ENCODE peak calls at places on chromosomes 5 and 9, in seven cellular contexts. One of them, this sample, is unnamed.
A peak's percentile ranks its signal among the peaks of the same experiment; 100 is the strongest.

GRCh38 chr5:88235828-88236227 is 32.8 kb downstream of the TMEM161B start:
- DNase-seq in stimulated activated CD8-positive, alpha-beta memory T cell treated with anti-CD3 and anti-CD28 coated beads, Interleukin-7, amount 100 ng/mL, for 24 hours: no peak
- DNase-seq in NCI-H526: no peak
- DNase-seq in cardiac fibroblast: no peak
- DNase-seq in T-cell: no peak
- DNase-seq in bronchial epithelial cell: no peak
- DNase-seq in head of caudate nucleus: no peak
- DNase-seq in this sample: no peak

GRCh38 chr9:84567776-84568175 is 101.8 kb upstream of the NTRK2 start:
- DNase-seq in stimulated activated CD8-positive, alpha-beta memory T cell treated with anti-CD3 and anti-CD28 coated beads, Interleukin-7, amount 100 ng/mL, for 24 hours: no peak
- DNase-seq in cardiac fibroblast: no peak
- DNase-seq in bronchial epithelial cell: peak; percentile 61
- DNase-seq in head of caudate nucleus: no peak
- DNase-seq in T-cell: no peak
- DNase-seq in NCI-H526: no peak
- DNase-seq in this sample: no peak

GRCh38 chr5:122053181-122054109 is 24.6 kb downstream of the LOX start:
- DNase-seq in bronchial epithelial cell: no peak
- DNase-seq in NCI-H526: no peak
- DNase-seq in stimulated activated CD8-positive, alpha-beta memory T cell treated with anti-CD3 and anti-CD28 coated beads, Interleukin-7, amount 100 ng/mL, for 24 hours: no peak
- DNase-seq in cardiac fibroblast: no peak
- DNase-seq in T-cell: no peak
- DNase-seq in head of caudate nucleus: no peak
- DNase-seq in this sample: no peak

GRCh38 chr9:6715755-6716643 is 41.8 kb upstream of the KDM4C start:
- DNase-seq in NCI-H526: peak; percentile 49
- DNase-seq in bronchial epithelial cell: peak; percentile 18
- DNase-seq in stimulated activated CD8-positive, alpha-beta memory T cell treated with anti-CD3 and anti-CD28 coated beads, Interleukin-7, amount 100 ng/mL, for 24 hours: peak; percentile 53
- DNase-seq in T-cell: peak; percentile 54
- DNase-seq in head of caudate nucleus: peak; percentile 54
- DNase-seq in cardiac fibroblast: no peak
- DNase-seq in this sample: no peak

GRCh38 chr9:2465921-2466460 is 155.6 kb upstream of the VLDLR start:
- DNase-seq in head of caudate nucleus: no peak
- DNase-seq in T-cell: no peak
- DNase-seq in cardiac fibroblast: no peak
- DNase-seq in bronchial epithelial cell: peak; percentile 82
- DNase-seq in NCI-H526: peak; percentile 94
- DNase-seq in stimulated activated CD8-positive, alpha-beta memory T cell treated with anti-CD3 and anti-CD28 coated beads, Interleukin-7, amount 100 ng/mL, for 24 hours: no peak
- DNase-seq in this sample: no peak

GRCh38 chr9:126667190-126668055 is 53.7 kb downstream of the LMX1B start:
- DNase-seq in head of caudate nucleus: no peak
- DNase-seq in T-cell: no peak
- DNase-seq in NCI-H526: peak; percentile 13
- DNase-seq in stimulated activated CD8-positive, alpha-beta memory T cell treated with anti-CD3 and anti-CD28 coated beads, Interleukin-7, amount 100 ng/mL, for 24 hours: no peak
- DNase-seq in bronchial epithelial cell: no peak
- DNase-seq in cardiac fibroblast: no peak
- DNase-seq in this sample: no peak

GRCh38 chr5:74054139-74054538 is 428.1 kb downstream of the ARHGEF28 start:
- DNase-seq in head of caudate nucleus: no peak
- DNase-seq in stimulated activated CD8-positive, alpha-beta memory T cell treated with anti-CD3 and anti-CD28 coated beads, Interleukin-7, amount 100 ng/mL, for 24 hours: no peak
- DNase-seq in bronchial epithelial cell: no peak
- DNase-seq in NCI-H526: peak; percentile 13
- DNase-seq in T-cell: no peak
- DNase-seq in cardiac fibroblast: no peak
- DNase-seq in this sample: no peak

GRCh38 chr9:114989600-114990410 is 59.4 kb upstream of the TNFSF8 start:
- DNase-seq in T-cell: peak; percentile 31
- DNase-seq in bronchial epithelial cell: no peak
- DNase-seq in head of caudate nucleus: no peak
- DNase-seq in cardiac fibroblast: no peak
- DNase-seq in stimulated activated CD8-positive, alpha-beta memory T cell treated with anti-CD3 and anti-CD28 coated beads, Interleukin-7, amount 100 ng/mL, for 24 hours: no peak
- DNase-seq in NCI-H526: no peak
- DNase-seq in this sample: no peak

GRCh38 chr5:155200608-155201007 is 187.1 kb downstream of the KIF4B start:
- DNase-seq in T-cell: no peak
- DNase-seq in cardiac fibroblast: no peak
- DNase-seq in NCI-H526: no peak
- DNase-seq in bronchial epithelial cell: no peak
- DNase-seq in head of caudate nucleus: no peak
- DNase-seq in stimulated activated CD8-positive, alpha-beta memory T cell treated with anti-CD3 and anti-CD28 coated beads, Interleukin-7, amount 100 ng/mL, for 24 hours: no peak
- DNase-seq in this sample: no peak

GRCh38 chr5:1028481-1029269 is 20.1 kb downstream of the NKD2 start:
- DNase-seq in T-cell: no peak
- DNase-seq in NCI-H526: no peak
- DNase-seq in head of caudate nucleus: no peak
- DNase-seq in stimulated activated CD8-positive, alpha-beta memory T cell treated with anti-CD3 and anti-CD28 coated beads, Interleukin-7, amount 100 ng/mL, for 24 hours: no peak
- DNase-seq in cardiac fibroblast: no peak
- DNase-seq in bronchial epithelial cell: no peak
- DNase-seq in this sample: no peak

GRCh38 chr5:12175914-12176585 is 271.8 kb upstream of the CTNND2 start:
- DNase-seq in cardiac fibroblast: no peak
- DNase-seq in NCI-H526: no peak
- DNase-seq in T-cell: no peak
- DNase-seq in bronchial epithelial cell: no peak
- DNase-seq in stimulated activated CD8-positive, alpha-beta memory T cell treated with anti-CD3 and anti-CD28 coated beads, Interleukin-7, amount 100 ng/mL, for 24 hours: no peak
- DNase-seq in head of caudate nucleus: no peak
- DNase-seq in this sample: no peak

GRCh38 chr9:132411091-132411508 is 1.1 kb downstream of the CFAP77 start:
- DNase-seq in T-cell: peak; percentile 67
- DNase-seq in cardiac fibroblast: peak; percentile 46
- DNase-seq in bronchial epithelial cell: peak; percentile 42
- DNase-seq in NCI-H526: peak; percentile 88
- DNase-seq in stimulated activated CD8-positive, alpha-beta memory T cell treated with anti-CD3 and anti-CD28 coated beads, Interleukin-7, amount 100 ng/mL, for 24 hours: peak; percentile 30
- DNase-seq in head of caudate nucleus: peak; percentile 61
- DNase-seq in this sample: no peak

GRCh38 chr5:143071927-143072326 is 301.8 kb downstream of the ARHGAP26 start:
- DNase-seq in stimulated activated CD8-positive, alpha-beta memory T cell treated with anti-CD3 and anti-CD28 coated beads, Interleukin-7, amount 100 ng/mL, for 24 hours: no peak
- DNase-seq in NCI-H526: no peak
- DNase-seq in head of caudate nucleus: no peak
- DNase-seq in bronchial epithelial cell: no peak
- DNase-seq in cardiac fibroblast: no peak
- DNase-seq in T-cell: no peak
- DNase-seq in this sample: no peak

GRCh38 chr5:107514305-107514704 is 156.4 kb downstream of the EFNA5 start:
- DNase-seq in head of caudate nucleus: no peak
- DNase-seq in T-cell: no peak
- DNase-seq in cardiac fibroblast: peak; percentile 40
- DNase-seq in NCI-H526: no peak
- DNase-seq in stimulated activated CD8-positive, alpha-beta memory T cell treated with anti-CD3 and anti-CD28 coated beads, Interleukin-7, amount 100 ng/mL, for 24 hours: no peak
- DNase-seq in bronchial epithelial cell: peak; percentile 67
- DNase-seq in this sample: no peak

GRCh38 chr5:177382423-177383029 is 1.7 kb upstream of the SLC34A1 start:
- DNase-seq in bronchial epithelial cell: peak; percentile 26
- DNase-seq in stimulated activated CD8-positive, alpha-beta memory T cell treated with anti-CD3 and anti-CD28 coated beads, Interleukin-7, amount 100 ng/mL, for 24 hours: no peak
- DNase-seq in cardiac fibroblast: peak; percentile 11
- DNase-seq in head of caudate nucleus: no peak
- DNase-seq in T-cell: no peak
- DNase-seq in NCI-H526: no peak
- DNase-seq in this sample: no peak

GRCh38 chr9:33884856-33885701 is 68.1 kb downstream of the UBE2R2 start:
- DNase-seq in cardiac fibroblast: peak; percentile 63
- DNase-seq in T-cell: no peak
- DNase-seq in NCI-H526: no peak
- DNase-seq in bronchial epithelial cell: peak; percentile 3
- DNase-seq in stimulated activated CD8-positive, alpha-beta memory T cell treated with anti-CD3 and anti-CD28 coated beads, Interleukin-7, amount 100 ng/mL, for 24 hours: no peak
- DNase-seq in head of caudate nucleus: no peak
- DNase-seq in this sample: no peak

This sample was measured in omental fat pad.